ENCODE peak calls at places on chromosomes 4 and X, in four cellular contexts. Y is astrocyte of the spinal cord; W is NCI-H1105; B is stimulated activated CD4-positive, alpha-beta T cell treated with anti-CD3 and anti-CD28 coated beads, Interleukin-2, amount 100 ng/mL, for 48 hours. V is an unnamed sample.

GRCh38 chrX:26375346-26375745 is 159.4 kb downstream of the MAGEB5 start:
- DNase-seq in B (no peak), W (no peak), Y (no peak), V (no peak)

GRCh38 chrX:18714910-18715309 is 7.5 kb downstream of the PPEF1 start:
- DNase-seq in W (no peak), Y (no peak), B (no peak), V (no peak)

GRCh38 chr4:15198070-15198727 is 195.9 kb downstream of the CPEB2 start:
- DNase-seq in Y (peak; percentile 83), W (no peak), B (no peak), V (no peak)

GRCh38 chr4:164937576-164938270 is 39.7 kb downstream of the TRIM61 start:
- DNase-seq in Y (no peak), W (no peak), B (no peak), V (no peak)

GRCh38 chr4:83240379-83240875 is 44.2 kb downstream of the COQ2 start:
- DNase-seq in W (no peak), Y (no peak), B (no peak), V (no peak)

GRCh38 chr4:32163125-32163524 is 1443.0 kb downstream of the PCDH7 start:
- DNase-seq in W (no peak), Y (no peak), B (no peak), V (no peak)

GRCh38 chr4:101787917-101788316 is 2.6 kb upstream of the BANK1 start:
- DNase-seq in B (no peak), W (no peak), Y (no peak), V (no peak)

GRCh38 chr4:87913871-87914270 is 61.6 kb upstream of the SPP1 start:
- DNase-seq in W (no peak), B (no peak), Y (no peak), V (no peak)

GRCh38 chr4:87240341-87240740 is 19.9 kb upstream of the KLHL8 start:
- DNase-seq in Y (no peak), B (no peak), W (no peak), V (no peak)

GRCh38 chr4:124970011-124970410 is 257.5 kb upstream of the ANKRD50 start:
- DNase-seq in Y (peak; percentile 77), B (no peak), W (no peak), V (no peak)

GRCh38 chr4:1588306-1588705 is 95.8 kb downstream of the FAM53A start:
- DNase-seq in Y (no peak), W (no peak), B (no peak), V (no peak)

GRCh38 chr4:170226288-170226687 is 136.5 kb upstream of the AADAT start:
- DNase-seq in Y (no peak), B (no peak), W (no peak), V (peak; percentile 16)

GRCh38 chr4:42282081-42282901 is 115.0 kb upstream of the SHISA3 start:
- DNase-seq in W (peak; percentile 45), B (peak; percentile 27), Y (peak; percentile 77), V (peak; percentile 78)

GRCh38 chr4:110629780-110630500 is 7.1 kb upstream of the PITX2 start:
- DNase-seq in B (no peak), Y (no peak), W (no peak), V (no peak)

GRCh38 chr4:158769175-158769831 is 477 bp downstream of the FNIP2 start:
- DNase-seq in B (peak; percentile 33), Y (no peak), W (no peak), V (peak; percentile 13)

GRCh38 chrX:103157511-103158316 is 57.2 kb upstream of the BEX4 start:
- DNase-seq in Y (peak; percentile 40), W (peak; percentile 7), B (peak; percentile 22), V (peak; percentile 15)

GRCh38 chr4:139950568-139950967 is 203.4 kb downstream of the MAML3 start:
- DNase-seq in W (no peak), Y (peak; percentile 80), B (peak; percentile 19), V (peak; percentile 16)

GRCh38 chrX:108022491-108023089 is 22.3 kb upstream of the VSIG1 start:
- DNase-seq in B (no peak), W (no peak), Y (no peak), V (no peak)

GRCh38 chr4:16269742-16270522 is 43.7 kb upstream of the TAPT1 start:
- DNase-seq in Y (peak; percentile 81), B (no peak), W (no peak), V (no peak)

GRCh38 chrX:23578079-23578478 is 89.2 kb upstream of the PRDX4 start:
- DNase-seq in W (no peak), B (no peak), Y (peak; percentile 17), V (no peak)

GRCh38 chr4:70667710-70668535 is 1.6 kb upstream of the JCHAIN start:
- DNase-seq in B (no peak), W (no peak), Y (no peak), V (no peak)

GRCh38 chrX:129939986-129940385 is 34.0 kb downstream of the UTP14A start:
- DNase-seq in W (no peak), Y (no peak), B (no peak), V (no peak)

GRCh38 chrX:154660506-154660905 is 7.1 kb upstream of the CTAG2 start:
- DNase-seq in B (no peak), Y (no peak), W (no peak), V (no peak)

GRCh38 chrX:109839694-109840358 is 106.8 kb upstream of the ACSL4 start:
- DNase-seq in Y (peak; percentile 38), W (no peak), B (no peak), V (no peak)

GRCh38 chr4:103012085-103012484 is 7.4 kb downstream of the SLC9B1 start:
- DNase-seq in Y (peak; percentile 67), W (no peak), B (no peak), V (no peak)

GRCh38 chrX:152865232-152865920 is 32.5 kb upstream of the ZNF185 start:
- DNase-seq in W (no peak), B (no peak), Y (no peak), V (no peak)